ENCODE peak calls at places on chromosomes 4 and X, in nine cellular contexts. F, P, M, X, D, H, O, E and I are unnamed samples.

GRCh38 chr4:141246243-141246642 is 25.5 kb downstream of the ZNF330 start:
- DNase-seq in F (peak), P (no peak), M (no peak), X (no peak), D (no peak), H (peak), O (no peak), E (no peak), I (no peak)

GRCh38 chr4:102076622-102077021 is 268.7 kb downstream of the SLC39A8 start:
- DNase-seq in F (no peak), P (no peak), M (no peak), X (no peak), D (no peak), H (no peak), O (no peak), E (no peak), I (no peak)

GRCh38 chr4:1834047-1834769 is 21.7 kb downstream of the LETM1 start:
- DNase-seq in F (peak), P (no peak), M (no peak), X (no peak), D (no peak), H (no peak), O (no peak), E (no peak), I (no peak)

GRCh38 chr4:177464026-177464425 is 21.8 kb upstream of the AGA start:
- DNase-seq in F (no peak), P (no peak), M (no peak), X (no peak), D (no peak), H (no peak), O (no peak), E (no peak), I (no peak)

GRCh38 chr4:185238261-185238681 is 28.9 kb downstream of the SNX25 start:
- DNase-seq in F (peak), P (no peak), M (no peak), X (no peak), D (no peak), H (no peak), O (no peak), E (no peak), I (no peak)

GRCh38 chrX:128142745-128143144 is 90.5 kb upstream of the ACTRT1 start:
- DNase-seq in F (no peak), P (no peak), M (no peak), X (no peak), D (no peak), H (no peak), O (no peak), E (no peak), I (no peak)

GRCh38 chrX:16137416-16138107 is 14.2 kb downstream of the GRPR start:
- DNase-seq in F (no peak), P (no peak), M (no peak), X (no peak), D (no peak), H (no peak), O (no peak), E (no peak), I (no peak)

GRCh38 chrX:39875834-39876625 is 221.7 kb downstream of the BCOR start:
- DNase-seq in F (no peak), P (no peak), M (no peak), X (no peak), D (no peak), H (no peak), O (no peak), E (no peak), I (no peak)

GRCh38 chr4:83217721-83218522 is 66.7 kb downstream of the COQ2 start:
- DNase-seq in F (no peak), P (peak), M (no peak), X (no peak), D (peak), H (no peak), O (peak), E (peak), I (no peak)

GRCh38 chrX:55486736-55487135 is 2.9 kb downstream of the USP51 start:
- DNase-seq in F (peak), P (no peak), M (peak), X (no peak), D (no peak), H (no peak), O (no peak), E (no peak), I (no peak)

GRCh38 chr4:146407257-146407656 is 114.5 kb downstream of the SLC10A7 start:
- DNase-seq in F (no peak), P (no peak), M (no peak), X (no peak), D (no peak), H (no peak), O (no peak), E (no peak), I (no peak)

GRCh38 chr4:77699731-77700210 is 94.2 kb downstream of the CXCL13 start:
- DNase-seq in F (peak), P (no peak), M (no peak), X (no peak), D (peak), H (peak), O (no peak), E (no peak), I (no peak)

GRCh38 chr4:48947731-48948130 is 38.3 kb upstream of the CWH43 start:
- DNase-seq in F (no peak), P (no peak), M (no peak), X (no peak), D (no peak), H (no peak), O (no peak), E (no peak), I (no peak)

GRCh38 chr4:155305619-155306018 is 71.1 kb downstream of the MAP9 start:
- DNase-seq in F (no peak), P (no peak), M (no peak), X (no peak), D (no peak), H (no peak), O (no peak), E (no peak), I (peak)

GRCh38 chr4:113394730-113395530 is 345.5 kb downstream of the ANK2 start:
- DNase-seq in F (peak), P (peak), M (peak), X (peak), D (peak), H (peak), O (no peak), E (peak), I (no peak)

GRCh38 chr4:41120297-41121217 is 93.8 kb downstream of the APBB2 start:
- DNase-seq in F (no peak), P (no peak), M (peak), X (peak), D (no peak), H (no peak), O (no peak), E (no peak), I (no peak)

GRCh38 chr4:153528705-153529493 is 62.7 kb downstream of the TMEM131L start:
- DNase-seq in F (no peak), P (no peak), M (no peak), X (no peak), D (no peak), H (no peak), O (no peak), E (no peak), I (no peak)

GRCh38 chr4:163554870-163555465 is 60.5 kb downstream of the TMA16 start:
- DNase-seq in F (peak), P (no peak), M (no peak), X (no peak), D (peak), H (peak), O (no peak), E (no peak), I (no peak)

GRCh38 chrX:100928660-100929613 is at the start of gene XKRX:
- DNase-seq in F (peak), P (peak), M (no peak), X (peak), D (peak), H (no peak), O (no peak), E (peak), I (peak)